ENCODE peak calls at places on chromosomes 1 and 21, in six cellular contexts. Y is left ventricle myocardium superior, S is SHP77 treated with DMSO at 0.1 percent for 48 hours, N is NT2/D1, Q is GM10248, O is NCI-H1105. R is an unnamed sample.

GRCh38 chr1:232524056-232524455 is 105.9 kb downstream of the SIPA1L2 start:
- DNase-seq in O (no peak), Q (no peak), N (no peak), Y (no peak), S (no peak), R (no peak)

GRCh38 chr1:1889847-1890505 is 911 bp downstream of the GNB1 start:
- DNase-seq in N (no peak), O (peak), Q (peak), S (no peak), Y (peak), R (no peak)

GRCh38 chr1:234976880-234977680 is 151.6 kb downstream of the TOMM20 start:
- DNase-seq in O (no peak), Q (no peak), Y (no peak), N (no peak), S (no peak), R (no peak)

GRCh38 chr1:205456868-205457724 is 1.3 kb upstream of the BLACAT1 start:
- DNase-seq in Q (no peak), S (peak), Y (peak), N (peak), O (peak), R (peak)

GRCh38 chr1:228488818-228489674 is 1.9 kb downstream of the RNF187 start:
- DNase-seq in O (no peak), N (no peak), Y (no peak), S (no peak), Q (no peak), R (no peak)

GRCh38 chr1:903721-904270 is 19.9 kb upstream of the SAMD11 start:
- DNase-seq in S (no peak), Y (peak), N (no peak), Q (peak), O (no peak), R (no peak)

GRCh38 chr1:224739303-224739996 is 123.3 kb downstream of the CNIH3 start:
- DNase-seq in O (no peak), Y (no peak), Q (no peak), S (no peak), N (no peak), R (no peak)

GRCh38 chr1:204134103-204134502 is 17.7 kb downstream of the ETNK2 start:
- DNase-seq in Y (no peak), S (no peak), Q (no peak), N (no peak), O (no peak), R (no peak)

GRCh38 chr21:33031152-33031551 is 5.4 kb downstream of the OLIG2 start:
- DNase-seq in O (no peak), N (no peak), S (no peak), Q (no peak), Y (no peak), R (no peak)

GRCh38 chr1:97120821-97121220 is 399.2 kb downstream of the PTBP2 start:
- DNase-seq in Y (no peak), O (no peak), S (no peak), N (no peak), Q (no peak), R (no peak)

GRCh38 chr1:111747282-111747734 is 8.1 kb upstream of the INKA2 start:
- DNase-seq in S (peak), Q (peak), O (peak), Y (no peak), N (peak), R (no peak)

GRCh38 chr1:228860911-228861829 is 125.9 kb downstream of the RHOU start:
- DNase-seq in O (no peak), S (no peak), Q (no peak), Y (no peak), N (no peak), R (no peak)

GRCh38 chr1:19430121-19431068 is 54.9 kb downstream of the CAPZB start:
- DNase-seq in Q (no peak), N (no peak), O (peak), Y (no peak), S (no peak), R (no peak)

GRCh38 chr1:204870165-204870912 is at the start of gene NFASC:
- DNase-seq in Y (no peak), S (no peak), N (no peak), O (no peak), Q (no peak), R (no peak)

GRCh38 chr1:158014702-158015320 is 21.4 kb downstream of the KIRREL1 start:
- DNase-seq in S (no peak), Q (no peak), Y (no peak), N (no peak), O (no peak), R (no peak)

GRCh38 chr1:98201640-98202039 is 280.8 kb upstream of the DPYD start:
- DNase-seq in O (no peak), Q (no peak), Y (no peak), N (no peak), S (no peak), R (no peak)

GRCh38 chr21:46424062-46424591 is 34.6 kb upstream of the DIP2A start:
- DNase-seq in S (peak), N (no peak), O (no peak), Q (no peak), Y (peak), R (no peak)

GRCh38 chr21:41164981-41165650 is 2.8 kb upstream of the BACE2 start:
- DNase-seq in N (no peak), Q (no peak), O (no peak), Y (no peak), S (no peak), R (no peak)

R was measured in NCI-H1417 treated with DMSO at 0.1 percent for 48 hours.